ENCODE peak calls at places on chromosomes 12 and 14, in four cellular contexts. L is HL-60, W is uterus, F is upper lobe of left lung. K is an unnamed sample.

GRCh38 chr12:46538976-46539375 is 166.4 kb upstream of the SLC38A2 start:
- DNase-seq in L (no peak), W (no peak), F (no peak), K (no peak)

GRCh38 chr12:25682421-25682820 is 129.3 kb upstream of the LMNTD1 start:
- DNase-seq in L (no peak), W (no peak), F (no peak), K (no peak)

GRCh38 chr14:93160353-93160801 is 24.3 kb downstream of the MOAP1 start:
- DNase-seq in L (no peak), W (no peak), F (no peak), K (no peak)

GRCh38 chr12:14111230-14111865 is 129.9 kb upstream of the GRIN2B start:
- DNase-seq in L (peak; percentile 9), W (no peak), F (no peak), K (no peak)

GRCh38 chr14:93137864-93138263 is 22.1 kb upstream of the ITPK1 start:
- DNase-seq in L (no peak), W (peak; percentile 29), F (peak; percentile 92), K (no peak)

GRCh38 chr12:132510111-132510724 is 20.3 kb downstream of the FBRSL1 start:
- DNase-seq in L (no peak), W (no peak), F (peak; percentile 65), K (no peak)

GRCh38 chr12:5203274-5203673 is 159.6 kb downstream of the KCNA5 start:
- DNase-seq in L (no peak), W (no peak), F (no peak), K (no peak)

GRCh38 chr12:89181271-89181920 is 170.9 kb downstream of the DUSP6 start:
- DNase-seq in L (no peak), W (no peak), F (no peak), K (no peak)

GRCh38 chr14:55430024-55430690 is 10.3 kb downstream of the TBPL2 start:
- DNase-seq in L (peak; percentile 58), W (peak; percentile 36), F (no peak), K (no peak)

GRCh38 chr12:108289342-108290131 is 49.6 kb downstream of the CMKLR1 start:
- DNase-seq in L (no peak), W (peak; percentile 75), F (no peak), K (no peak)
- H3K27ac ChIP-seq in L (no peak overlapping the region), W (peak overlapping the region; percentile 28), F (peak overlapping the region; percentile 56), K (peak overlapping the region; percentile 70)

GRCh38 chr14:24132061-24132685 is 1.7 kb downstream of the FITM1 start:
- DNase-seq in L (no peak), W (no peak), F (peak; percentile 84), K (no peak)
- H3K27ac ChIP-seq in L (no peak overlapping the region), W (no peak overlapping the region), F (peak overlapping the region; percentile 51), K (peak overlapping the region; percentile 81)

GRCh38 chr12:106679576-106679975 is 94.9 kb upstream of the RIC8B start:
- DNase-seq in L (no peak), W (no peak), F (no peak), K (no peak)
- H3K27ac ChIP-seq in L (no peak overlapping the region), W (no peak overlapping the region), F (no peak overlapping the region), K (no peak overlapping the region)

DNA sequence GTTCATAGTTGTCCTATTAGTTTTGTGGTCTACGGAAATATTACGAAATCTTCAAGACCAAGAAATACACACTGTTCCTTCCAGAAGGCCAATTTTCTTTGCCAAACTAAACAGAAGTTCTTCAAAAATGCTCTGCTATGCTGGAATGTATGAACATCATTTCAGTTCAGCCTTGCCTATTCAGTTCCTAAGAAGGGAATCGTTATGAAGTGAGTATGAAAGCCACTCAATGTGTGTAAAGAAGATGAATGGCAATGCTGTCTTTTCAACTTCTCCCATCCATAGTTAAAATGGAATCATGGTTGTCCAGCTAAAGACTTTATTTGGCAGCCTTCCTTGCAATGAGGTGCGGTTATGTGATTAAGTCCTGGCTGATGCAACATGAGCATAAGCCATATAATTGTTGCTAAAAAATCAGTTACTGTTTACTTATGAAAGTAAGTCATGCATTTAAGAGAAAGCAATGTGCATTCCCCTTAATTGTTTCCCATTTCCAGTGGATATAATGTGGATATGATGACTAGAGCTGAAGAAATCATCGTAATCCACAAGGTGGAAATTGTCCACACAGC is 73.8 kb upstream of the PTPRR start:
- DNase-seq in L (no peak), W (no peak), F (no peak), K (no peak)
- H3K27ac ChIP-seq in L (no peak overlapping the region), W (no peak overlapping the region), F (no peak overlapping the region), K (no peak overlapping the region)

GRCh38 chr12:38785376-38785775 is 120.0 kb downstream of the CPNE8 start:
- DNase-seq in L (no peak), W (no peak), F (no peak), K (no peak)

GRCh38 chr12:38783304-38783703 is 122.1 kb downstream of the CPNE8 start:
- DNase-seq in L (no peak), W (no peak), F (no peak), K (no peak)

GRCh38 chr12:38776657-38777056 is 128.7 kb downstream of the CPNE8 start:
- DNase-seq in L (no peak), W (no peak), F (no peak), K (no peak)

GRCh38 chr12:38782393-38782792 is 123.0 kb downstream of the CPNE8 start:
- DNase-seq in L (no peak), W (no peak), F (no peak), K (no peak)
- H3K27ac ChIP-seq in L (no peak overlapping the region), W (no peak overlapping the region), F (no peak overlapping the region), K (no peak overlapping the region)

GRCh38 chr14:45679852-45680251 is 426.9 kb upstream of the MIS18BP1 start:
- DNase-seq in L (no peak), W (no peak), F (no peak), K (no peak)
- H3K27ac ChIP-seq in L (no peak overlapping the region), W (no peak overlapping the region), F (no peak overlapping the region), K (no peak overlapping the region)

GRCh38 chr12:65526311-65526710 is 247.8 kb downstream of the MSRB3 start:
- DNase-seq in L (no peak), W (no peak), F (no peak), K (no peak)
- H3K27ac ChIP-seq in L (no peak overlapping the region), W (no peak overlapping the region), F (no peak overlapping the region), K (no peak overlapping the region)

DNA sequence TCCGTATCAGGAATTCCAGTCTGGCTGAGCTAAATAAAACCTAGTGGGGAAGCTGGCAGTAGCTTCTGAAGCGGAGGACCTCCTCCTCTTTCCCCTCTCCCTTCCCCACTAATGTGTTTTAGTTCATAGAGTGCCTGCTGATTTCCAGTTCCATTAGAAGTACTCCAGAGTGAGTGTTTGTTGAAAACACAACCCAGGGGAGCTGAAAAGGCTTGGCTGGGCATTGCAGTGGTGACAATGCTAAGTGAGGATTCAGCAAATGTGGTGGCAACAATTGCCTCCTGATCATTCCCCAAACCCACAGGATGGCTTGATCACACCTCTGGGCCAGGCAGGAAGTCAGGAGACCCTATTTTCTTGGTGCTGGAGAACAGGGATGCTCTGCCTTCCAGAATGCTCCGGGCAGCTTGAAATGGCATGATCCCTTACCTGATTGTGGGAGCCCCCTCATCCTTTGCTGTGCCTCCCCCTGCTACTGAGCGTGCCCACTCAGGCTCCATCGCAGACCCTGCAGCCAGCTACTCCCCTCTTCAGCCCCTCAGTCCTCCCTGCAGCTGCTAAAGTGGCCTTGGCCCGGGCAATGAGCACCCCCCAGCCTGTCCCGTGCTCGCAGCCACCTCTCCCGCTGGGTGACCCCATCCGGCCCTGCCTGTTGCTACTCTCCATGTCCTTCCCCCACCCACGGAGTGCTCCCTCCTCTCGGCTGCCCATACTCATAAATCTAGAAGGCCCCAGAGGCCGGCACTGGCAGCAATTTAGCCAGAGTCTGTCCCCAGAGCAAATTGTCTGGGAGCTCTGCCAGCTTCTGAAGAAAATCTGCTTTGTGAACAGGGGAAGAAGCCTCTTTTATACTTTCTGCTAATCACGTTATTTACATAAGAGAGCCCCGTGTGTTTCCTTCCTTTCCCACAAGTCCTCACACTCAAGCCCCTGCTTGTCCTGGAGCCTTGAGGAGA is 143.9 kb upstream of the FRMD6 start:
- DNase-seq in L (no peak), W (peak; percentile 79), F (peak; percentile 56), K (no peak)
- H3K27ac ChIP-seq in L (no peak overlapping the region), W (peak overlapping the region; percentile 77), F (no peak overlapping the region), K (peak overlapping the region; percentile 57)

GRCh38 chr14:99179946-99180345 is 92.1 kb downstream of the BCL11B start:
- DNase-seq in L (no peak), W (no peak), F (no peak), K (no peak)
- H3K27ac ChIP-seq in L (no peak overlapping the region), W (no peak overlapping the region), F (no peak overlapping the region), K (no peak overlapping the region)

K was measured in esophagus squamous epithelium.